ENCODE peak calls at places on chromosomes 12 and 14, in six cellular contexts. R is endodermal cell, M is choroid plexus epithelial cell, O is skeletal muscle cell, S is right lobe of liver, C is HL-60. N is an unnamed sample.

GRCh38 chr12:14416658-14417057 is 51.2 kb downstream of the ATF7IP start:
- DNase-seq in R (peak; percentile 69), M (peak; percentile 95), O (peak; percentile 77), S (no peak), C (no peak), N (no peak)

GRCh38 chr14:54759982-54760585 is 142.5 kb downstream of the GCH1 start:
- DNase-seq in R (no peak), M (no peak), O (no peak), S (no peak), C (no peak), N (no peak)

GRCh38 chr12:94603434-94604068 is 46.8 kb downstream of the TMCC3 start:
- DNase-seq in R (peak; percentile 82), M (no peak), O (no peak), S (no peak), C (peak; percentile 28), N (no peak)

GRCh38 chr12:45244561-45245348 is 28.9 kb downstream of the ANO6 start:
- DNase-seq in R (no peak), M (peak; percentile 88), O (no peak), S (no peak), C (no peak), N (no peak)

GRCh38 chr14:53925201-53925766 is 31.3 kb downstream of the BMP4 start:
- DNase-seq in R (no peak), M (no peak), O (peak; percentile 22), S (no peak), C (no peak), N (no peak)

GRCh38 chr12:92199846-92200576 is 54.4 kb upstream of the BTG1 start:
- DNase-seq in R (no peak), M (peak; percentile 25), O (peak; percentile 67), S (no peak), C (no peak), N (no peak)

GRCh38 chr14:93012516-93013367 is 89.8 kb downstream of the CHGA start:
- DNase-seq in R (no peak), M (peak; percentile 54), O (no peak), S (no peak), C (no peak), N (no peak)

GRCh38 chr12:124450376-124450750 is 117.0 kb downstream of the NCOR2 start:
- DNase-seq in R (no peak), M (no peak), O (no peak), S (peak; percentile 42), C (no peak), N (no peak)

GRCh38 chr12:124732275-124733075 is 131.2 kb downstream of the SCARB1 start:
- DNase-seq in R (peak; percentile 78), M (peak; percentile 75), O (no peak), S (peak; percentile 38), C (no peak), N (no peak)

GRCh38 chr14:93132472-93133065 is 16.8 kb upstream of the ITPK1 start:
- DNase-seq in R (peak; percentile 70), M (peak; percentile 79), O (no peak), S (no peak), C (no peak), N (no peak)

GRCh38 chr12:40192704-40193255 is 32.0 kb upstream of the LRRK2 start:
- DNase-seq in R (no peak), M (no peak), O (no peak), S (no peak), C (no peak), N (no peak)

GRCh38 chr14:67187210-67187609 is 2.0 kb upstream of the GARIN2 start:
- DNase-seq in R (no peak), M (peak; percentile 35), O (peak; percentile 35), S (no peak), C (no peak), N (no peak)

GRCh38 chr12:100120355-100120754 is 22.3 kb downstream of the BLTP3B start:
- DNase-seq in R (no peak), M (no peak), O (no peak), S (no peak), C (no peak), N (no peak)

GRCh38 chr12:54463034-54463433 is 10.4 kb downstream of the GTSF1 start:
- DNase-seq in R (no peak), M (peak; percentile 97), O (peak; percentile 78), S (no peak), C (peak; percentile 96), N (no peak)

GRCh38 chr12:93844385-93844784 is 167.2 kb downstream of the CRADD start:
- DNase-seq in R (no peak), M (no peak), O (no peak), S (peak; percentile 70), C (no peak), N (no peak)

GRCh38 chr12:109462868-109463692 is 14.0 kb downstream of the KCTD10 start:
- DNase-seq in R (peak; percentile 81), M (peak; percentile 98), O (peak; percentile 93), S (no peak), C (no peak), N (no peak)

GRCh38 chr12:76706761-76707160 is 57.2 kb upstream of the ZDHHC17 start:
- DNase-seq in R (no peak), M (no peak), O (no peak), S (no peak), C (no peak), N (no peak)

DNA sequence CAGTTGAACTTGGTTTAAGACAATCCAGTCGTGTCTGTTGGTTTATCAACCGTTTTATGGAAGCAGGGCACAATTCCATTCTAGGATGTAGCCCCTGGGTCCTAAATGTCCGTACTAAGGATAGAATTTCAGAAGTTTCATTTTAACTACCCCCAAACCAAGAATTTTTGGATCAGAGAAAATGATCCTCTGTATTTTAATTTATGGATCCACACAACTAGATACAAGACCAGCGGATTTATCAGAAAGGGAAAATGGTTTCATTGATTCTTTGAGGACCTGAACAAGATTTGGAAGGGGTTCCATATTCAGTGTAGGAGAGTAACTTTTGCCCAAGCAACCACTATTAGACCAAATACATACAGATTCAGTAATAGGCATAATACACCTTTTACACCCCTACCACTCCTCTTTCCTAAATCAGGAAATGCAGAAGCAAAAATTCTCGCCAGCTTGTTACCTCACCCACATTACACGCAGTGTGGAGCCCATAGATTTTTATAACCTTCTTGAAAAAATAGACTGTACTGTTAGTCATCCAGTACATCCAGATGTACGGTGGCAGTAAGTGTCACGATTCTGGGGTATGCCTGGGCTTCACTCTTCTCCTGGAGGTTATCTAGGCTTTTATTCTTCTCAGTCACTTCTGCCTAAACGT is 1.4 kb upstream of the FBXL14 start:
- DNase-seq in R (no peak), M (no peak), O (no peak), S (no peak), C (no peak), N (no peak)
- H3K4me3 ChIP-seq in R (no peak overlapping the region), M (no peak overlapping the region), O (peak overlapping the region; percentile 68), S (no peak overlapping the region), C (no peak overlapping the region), N (peak overlapping the region; percentile 76)

GRCh38 chr12:107122452-107122958 is 29.2 kb upstream of the CRY1 start:
- DNase-seq in R (peak; percentile 66), M (no peak), O (no peak), S (no peak), C (no peak), N (no peak)
- H3K4me3 ChIP-seq in R (peak overlapping the region; percentile 47), M (no peak overlapping the region), O (no peak overlapping the region), S (no peak overlapping the region), C (no peak overlapping the region), N (no peak overlapping the region)

DNA sequence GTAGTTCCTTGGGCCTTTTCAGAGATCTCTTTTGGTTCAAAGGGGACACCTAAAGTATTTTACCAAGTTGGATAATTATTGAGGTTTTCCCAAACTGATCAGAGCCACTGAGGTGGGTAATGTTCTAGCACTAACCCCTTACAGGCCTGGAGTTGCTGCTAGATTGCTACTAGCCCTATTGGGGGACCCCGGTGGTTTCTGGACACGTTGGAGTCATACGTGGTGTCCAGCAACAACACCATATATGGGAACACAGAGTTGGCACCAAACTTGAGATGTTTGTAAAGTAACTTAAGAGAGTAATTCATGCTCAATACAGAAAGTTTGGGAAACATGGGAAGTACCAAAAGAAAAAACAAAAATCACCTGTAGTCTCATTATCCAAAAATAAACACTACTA is 594 bp downstream of the BBOF1 start:
- DNase-seq in R (no peak), M (peak; percentile 76), O (peak; percentile 39), S (no peak), C (no peak), N (no peak)
- H3K4me3 ChIP-seq in R (peak overlapping the region; percentile 83), M (peak overlapping the region; percentile 92), O (peak overlapping the region; percentile 81), S (peak overlapping the region; percentile 86), C (peak overlapping the region; percentile 66), N (peak overlapping the region; percentile 93)

DNA sequence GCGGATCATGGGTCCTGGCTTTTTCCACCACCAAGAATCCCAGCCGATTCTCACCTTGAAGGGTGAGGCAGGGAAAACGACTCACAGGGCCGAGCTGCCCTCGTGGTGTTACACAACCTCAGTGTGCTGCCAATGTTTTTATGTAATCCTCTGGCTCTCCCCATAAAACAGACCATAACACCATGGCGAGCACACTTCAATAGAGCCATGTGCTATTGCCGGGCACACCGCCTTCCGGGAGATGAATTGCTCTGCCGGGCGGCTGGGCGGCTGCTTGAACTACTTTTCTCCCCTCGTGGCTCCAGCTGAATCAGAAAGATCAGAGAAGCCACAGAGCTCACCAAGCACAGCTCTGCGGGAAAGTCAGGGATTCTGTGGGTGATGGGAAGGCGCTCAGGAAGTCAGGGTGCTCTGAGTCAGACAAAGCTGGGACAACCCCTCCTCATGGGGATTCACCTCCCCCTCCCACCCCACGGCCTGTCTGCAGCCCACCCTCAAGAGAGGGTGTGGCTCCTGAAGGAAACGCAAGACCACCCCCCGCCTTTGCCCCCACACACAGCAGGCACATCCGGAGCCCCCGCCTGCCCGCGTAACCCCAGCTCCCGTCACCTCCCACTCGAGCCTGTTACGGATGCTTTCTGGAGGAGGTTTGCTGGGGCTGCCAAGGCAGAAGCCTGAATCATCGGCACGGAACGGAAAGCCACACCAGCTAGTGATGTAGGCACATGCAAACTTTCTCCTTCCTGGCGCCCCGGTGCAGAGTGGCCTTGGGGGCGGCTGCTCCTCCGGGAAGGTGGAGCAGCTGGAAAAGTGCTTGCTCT is 1.8 kb downstream of the GALNT9 start:
- DNase-seq in R (no peak), M (peak; percentile 92), O (peak; percentile 53), S (no peak), C (no peak), N (no peak)
- H3K4me3 ChIP-seq in R (no peak overlapping the region), M (peak overlapping the region; percentile 10), O (peak overlapping the region; percentile 13), S (no peak overlapping the region), C (no peak overlapping the region), N (peak overlapping the region; percentile 36)

DNA sequence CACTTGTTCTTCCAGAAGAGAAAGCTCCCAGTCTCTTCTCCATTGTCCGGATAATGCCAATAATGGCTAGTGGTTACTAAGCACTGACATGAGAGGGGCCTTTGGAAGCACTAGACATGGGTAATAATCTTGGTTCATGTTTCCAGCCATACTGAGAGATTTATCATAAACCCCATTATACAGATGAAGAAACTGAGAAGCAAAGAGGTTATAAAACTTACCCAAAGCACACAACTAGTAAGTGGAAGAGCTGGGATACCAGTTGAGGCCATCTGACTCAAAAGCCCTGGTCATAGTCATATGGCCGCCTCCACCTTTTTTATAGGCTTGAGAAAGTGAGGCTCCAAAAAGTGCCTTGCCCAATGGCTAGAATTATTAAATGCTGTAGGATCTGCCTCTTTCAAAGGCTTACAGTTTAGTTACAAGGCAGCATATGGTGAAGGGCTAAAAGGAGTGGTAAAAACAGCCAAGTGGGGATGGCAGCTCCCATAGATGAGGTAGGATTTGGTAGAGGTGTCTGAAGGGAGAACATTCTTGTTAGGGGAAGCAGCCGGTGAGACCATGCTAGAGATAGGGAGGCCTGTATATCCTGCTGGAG is 981 bp downstream of the TXNRD1 start:
- DNase-seq in R (no peak), M (no peak), O (no peak), S (no peak), C (no peak), N (no peak)
- H3K4me3 ChIP-seq in R (peak overlapping the region; percentile 72), M (peak overlapping the region; percentile 76), O (peak overlapping the region; percentile 56), S (peak overlapping the region; percentile 71), C (no peak overlapping the region), N (peak overlapping the region; percentile 66)